ENCODE peak calls at places on chromosomes 11 and 22, in four cellular contexts. One of them, this sample, is unnamed.

GRCh38 chr22:35043251-35043931 is 22.6 kb upstream of the ISX start:
- DNase-seq in CD8-positive, alpha-beta T cell: no peak
- DNase-seq in lower leg skin: no peak
- DNase-seq in mucosa of descending colon: peak
- DNase-seq in this sample: peak

GRCh38 chr11:94731921-94732601 is 36.1 kb upstream of the AMOTL1 start:
- DNase-seq in CD8-positive, alpha-beta T cell: no peak
- DNase-seq in lower leg skin: no peak
- DNase-seq in mucosa of descending colon: no peak
- DNase-seq in this sample: no peak

GRCh38 chr11:27427183-27427980 is 45.2 kb downstream of the LGR4 start:
- DNase-seq in CD8-positive, alpha-beta T cell: no peak
- DNase-seq in lower leg skin: no peak
- DNase-seq in mucosa of descending colon: no peak
- DNase-seq in this sample: no peak

GRCh38 chr11:848380-848931 is 5.8 kb downstream of the TSPAN4 start:
- DNase-seq in CD8-positive, alpha-beta T cell: peak
- DNase-seq in lower leg skin: no peak
- DNase-seq in mucosa of descending colon: peak
- DNase-seq in this sample: peak

GRCh38 chr11:1486054-1486825 is at the start of gene MOB2:
- DNase-seq in CD8-positive, alpha-beta T cell: no peak
- DNase-seq in lower leg skin: no peak
- DNase-seq in mucosa of descending colon: peak
- DNase-seq in this sample: peak

GRCh38 chr11:134853972-134854371 is 441.9 kb upstream of the B3GAT1 start:
- DNase-seq in CD8-positive, alpha-beta T cell: no peak
- DNase-seq in lower leg skin: no peak
- DNase-seq in mucosa of descending colon: no peak
- DNase-seq in this sample: no peak

GRCh38 chr11:44787981-44788380 is 61.2 kb downstream of the TSPAN18 start:
- DNase-seq in CD8-positive, alpha-beta T cell: no peak
- DNase-seq in lower leg skin: no peak
- DNase-seq in mucosa of descending colon: no peak
- DNase-seq in this sample: no peak

GRCh38 chr11:117005758-117006157 is 92.5 kb downstream of the SIK3 start:
- DNase-seq in CD8-positive, alpha-beta T cell: no peak
- DNase-seq in lower leg skin: no peak
- DNase-seq in mucosa of descending colon: no peak
- DNase-seq in this sample: no peak

GRCh38 chr11:68987211-68987610 is 6.4 kb upstream of the MRGPRD start:
- DNase-seq in CD8-positive, alpha-beta T cell: no peak
- DNase-seq in lower leg skin: no peak
- DNase-seq in mucosa of descending colon: no peak
- DNase-seq in this sample: no peak

GRCh38 chr11:47271961-47272661 is 2.2 kb downstream of the MADD start:
- DNase-seq in CD8-positive, alpha-beta T cell: no peak
- DNase-seq in lower leg skin: no peak
- DNase-seq in mucosa of descending colon: peak
- DNase-seq in this sample: peak

GRCh38 chr11:78653294-78653909 is 78.7 kb upstream of the NARS2 start:
- DNase-seq in CD8-positive, alpha-beta T cell: no peak
- DNase-seq in lower leg skin: no peak
- DNase-seq in mucosa of descending colon: no peak
- DNase-seq in this sample: no peak

GRCh38 chr11:31655483-31655882 is 145.9 kb downstream of the ELP4 start:
- DNase-seq in CD8-positive, alpha-beta T cell: no peak
- DNase-seq in lower leg skin: no peak
- DNase-seq in mucosa of descending colon: no peak
- DNase-seq in this sample: no peak

GRCh38 chr11:64485077-64485476 is 105.9 kb upstream of the SLC22A12 start:
- DNase-seq in CD8-positive, alpha-beta T cell: no peak
- DNase-seq in lower leg skin: no peak
- DNase-seq in mucosa of descending colon: no peak
- DNase-seq in this sample: no peak

GRCh38 chr11:36037031-36037430 is 93.2 kb downstream of the LDLRAD3 start:
- DNase-seq in CD8-positive, alpha-beta T cell: no peak
- DNase-seq in lower leg skin: no peak
- DNase-seq in mucosa of descending colon: no peak
- DNase-seq in this sample: no peak

GRCh38 chr11:7893792-7894191 is 37.3 kb downstream of the OR10A6 start:
- DNase-seq in CD8-positive, alpha-beta T cell: no peak
- DNase-seq in lower leg skin: no peak
- DNase-seq in mucosa of descending colon: peak
- DNase-seq in this sample: no peak

GRCh38 chr11:36228689-36229088 is 60.5 kb downstream of the COMMD9 start:
- DNase-seq in CD8-positive, alpha-beta T cell: no peak
- DNase-seq in lower leg skin: no peak
- DNase-seq in mucosa of descending colon: no peak
- DNase-seq in this sample: no peak

GRCh38 chr11:203056-203944 is 3.9 kb downstream of the BET1L start:
- DNase-seq in CD8-positive, alpha-beta T cell: no peak
- DNase-seq in lower leg skin: peak
- DNase-seq in mucosa of descending colon: no peak
- DNase-seq in this sample: no peak

GRCh38 chr11:43944761-43945311 is 2.4 kb downstream of the C11orf96 start:
- DNase-seq in CD8-positive, alpha-beta T cell: peak
- DNase-seq in lower leg skin: no peak
- DNase-seq in mucosa of descending colon: peak
- DNase-seq in this sample: peak

GRCh38 chr11:123144707-123145106 is 50.3 kb downstream of the CLMP start:
- DNase-seq in CD8-positive, alpha-beta T cell: no peak
- DNase-seq in lower leg skin: no peak
- DNase-seq in mucosa of descending colon: no peak
- DNase-seq in this sample: no peak

GRCh38 chr11:47589504-47590025 is 3.1 kb downstream of the FAM180B start:
- DNase-seq in CD8-positive, alpha-beta T cell: no peak
- DNase-seq in lower leg skin: no peak
- DNase-seq in mucosa of descending colon: peak
- DNase-seq in this sample: no peak

GRCh38 chr11:124602193-124602592 is 9.0 kb upstream of the PANX3 start:
- DNase-seq in CD8-positive, alpha-beta T cell: no peak
- DNase-seq in lower leg skin: no peak
- DNase-seq in mucosa of descending colon: no peak
- DNase-seq in this sample: no peak

GRCh38 chr11:75598900-75599299 is 36.8 kb downstream of the SERPINH1 start:
- DNase-seq in CD8-positive, alpha-beta T cell: no peak
- DNase-seq in lower leg skin: no peak
- DNase-seq in mucosa of descending colon: no peak
- DNase-seq in this sample: no peak

GRCh38 chr11:57936050-57936418 is 87.6 kb upstream of the OR9Q1 start:
- DNase-seq in CD8-positive, alpha-beta T cell: no peak
- DNase-seq in lower leg skin: no peak
- DNase-seq in mucosa of descending colon: no peak
- DNase-seq in this sample: no peak

GRCh38 chr22:49996192-49996531 is 16.4 kb downstream of the IL17REL start:
- DNase-seq in CD8-positive, alpha-beta T cell: no peak
- DNase-seq in lower leg skin: no peak
- DNase-seq in mucosa of descending colon: peak
- DNase-seq in this sample: no peak

GRCh38 chr11:100686476-100686875 is 612 bp upstream of the ARHGAP42 start:
- DNase-seq in CD8-positive, alpha-beta T cell: no peak
- DNase-seq in lower leg skin: no peak
- DNase-seq in mucosa of descending colon: no peak
- DNase-seq in this sample: no peak

DNA sequence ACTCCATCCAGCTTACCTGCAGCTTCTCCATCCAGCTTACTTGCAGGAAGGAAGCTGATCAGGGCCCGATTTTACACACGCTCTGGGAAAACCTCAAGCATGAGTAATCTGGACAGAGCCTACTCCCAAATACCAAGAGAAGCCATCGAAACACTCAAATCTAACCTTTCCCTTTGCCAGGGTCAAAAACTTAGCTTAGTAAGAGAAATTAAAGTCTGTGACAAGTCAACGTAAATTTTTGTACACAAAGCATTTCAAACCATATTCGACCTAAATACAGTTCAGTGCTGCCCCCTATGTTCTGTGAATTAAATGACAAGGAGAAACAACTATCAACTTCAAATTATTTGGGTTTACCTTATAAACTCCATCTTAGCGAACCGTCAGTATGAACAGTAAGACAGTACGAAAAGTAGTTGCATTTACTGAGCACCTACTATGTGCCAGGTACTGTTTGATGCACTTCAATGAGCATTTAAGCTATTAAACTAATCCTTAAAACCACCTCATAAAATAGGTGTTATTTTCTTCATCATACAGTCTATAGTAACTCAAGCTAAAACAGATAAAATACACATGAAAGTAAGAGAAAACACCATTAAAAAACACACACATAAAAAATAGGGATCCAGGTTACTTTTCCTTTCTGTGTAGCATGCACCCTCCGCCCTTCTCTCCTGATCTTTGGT is 36.9 kb downstream of the ARFGAP3 start:
- DNase-seq in CD8-positive, alpha-beta T cell: no peak
- DNase-seq in lower leg skin: no peak
- DNase-seq in mucosa of descending colon: no peak
- DNase-seq in this sample: no peak
- TF ChIP-seq CTCF in CD8-positive, alpha-beta T cell: no peak
- TF ChIP-seq CTCF in lower leg skin: no peak
- TF ChIP-seq CTCF in mucosa of descending colon: no peak
- TF ChIP-seq CTCF in this sample: no peak

GRCh38 chr22:25564979-25565677 is 653 bp downstream of the GRK3 start:
- DNase-seq in CD8-positive, alpha-beta T cell: no peak
- DNase-seq in lower leg skin: peak
- DNase-seq in mucosa of descending colon: peak
- DNase-seq in this sample: no peak

GRCh38 chr22:25566812-25567211 is 2.3 kb downstream of the GRK3 start:
- DNase-seq in CD8-positive, alpha-beta T cell: no peak
- DNase-seq in lower leg skin: no peak
- DNase-seq in mucosa of descending colon: no peak
- DNase-seq in this sample: no peak

GRCh38 chr22:25564320-25564978 is at the start of gene GRK3:
- DNase-seq in CD8-positive, alpha-beta T cell: peak
- DNase-seq in lower leg skin: peak
- DNase-seq in mucosa of descending colon: peak
- DNase-seq in this sample: peak

GRCh38 chr22:25569983-25570382 is 5.5 kb downstream of the GRK3 start:
- DNase-seq in CD8-positive, alpha-beta T cell: no peak
- DNase-seq in lower leg skin: no peak
- DNase-seq in mucosa of descending colon: no peak
- DNase-seq in this sample: no peak

DNA sequence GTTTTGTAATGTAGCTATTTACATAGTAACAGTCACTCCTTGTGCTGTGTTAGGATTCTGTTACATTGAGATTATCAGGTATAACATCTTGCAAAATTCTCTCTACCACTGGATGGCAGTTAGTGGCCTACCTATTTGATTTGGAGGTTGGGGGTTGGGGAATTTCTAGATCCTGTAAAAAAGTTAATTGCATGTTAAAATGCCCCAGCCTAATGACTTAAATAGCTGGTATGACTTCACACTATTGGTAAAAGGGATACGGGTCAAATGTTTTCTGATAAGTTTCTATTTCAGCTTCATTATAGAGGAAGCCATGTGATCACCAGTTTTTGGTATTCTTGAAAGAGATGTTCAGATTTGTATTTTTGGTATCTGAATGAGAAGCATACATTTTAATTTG is 2.8 kb downstream of the GRK3 start:
- DNase-seq in CD8-positive, alpha-beta T cell: no peak
- DNase-seq in lower leg skin: no peak
- DNase-seq in mucosa of descending colon: no peak
- DNase-seq in this sample: no peak
- TF ChIP-seq CTCF in CD8-positive, alpha-beta T cell: no peak
- TF ChIP-seq CTCF in lower leg skin: no peak
- TF ChIP-seq CTCF in mucosa of descending colon: no peak
- TF ChIP-seq CTCF in this sample: no peak

GRCh38 chr11:13963949-13964770 is 1.6 kb downstream of the SPON1 start:
- DNase-seq in CD8-positive, alpha-beta T cell: no peak
- DNase-seq in lower leg skin: no peak
- DNase-seq in mucosa of descending colon: peak
- DNase-seq in this sample: peak

GRCh38 chr11:13962562-13963168 is at the start of gene SPON1:
- DNase-seq in CD8-positive, alpha-beta T cell: peak
- DNase-seq in lower leg skin: no peak
- DNase-seq in mucosa of descending colon: peak
- DNase-seq in this sample: peak

GRCh38 chr11:13964771-13965074 is 2.2 kb downstream of the SPON1 start:
- DNase-seq in CD8-positive, alpha-beta T cell: no peak
- DNase-seq in lower leg skin: no peak
- DNase-seq in mucosa of descending colon: no peak
- DNase-seq in this sample: no peak

GRCh38 chr11:13962198-13962561 is 343 bp upstream of the SPON1 start:
- DNase-seq in CD8-positive, alpha-beta T cell: no peak
- DNase-seq in lower leg skin: no peak
- DNase-seq in mucosa of descending colon: no peak
- DNase-seq in this sample: no peak

GRCh38 chr11:13963169-13963948 is 836 bp downstream of the SPON1 start:
- DNase-seq in CD8-positive, alpha-beta T cell: peak
- DNase-seq in lower leg skin: no peak
- DNase-seq in mucosa of descending colon: peak
- DNase-seq in this sample: peak
- TF ChIP-seq CTCF in CD8-positive, alpha-beta T cell: no peak
- TF ChIP-seq CTCF in lower leg skin: no peak
- TF ChIP-seq CTCF in mucosa of descending colon: no peak
- TF ChIP-seq CTCF in this sample: no peak

GRCh38 chr11:12542186-12542935 is 131.9 kb upstream of the TEAD1 start:
- DNase-seq in CD8-positive, alpha-beta T cell: no peak
- DNase-seq in lower leg skin: no peak
- DNase-seq in mucosa of descending colon: no peak
- DNase-seq in this sample: no peak

GRCh38 chr11:12539570-12539969 is 134.7 kb upstream of the TEAD1 start:
- DNase-seq in CD8-positive, alpha-beta T cell: no peak
- DNase-seq in lower leg skin: no peak
- DNase-seq in mucosa of descending colon: no peak
- DNase-seq in this sample: no peak

GRCh38 chr11:12540075-12540685 is 134.0 kb upstream of the TEAD1 start:
- DNase-seq in CD8-positive, alpha-beta T cell: no peak
- DNase-seq in lower leg skin: no peak
- DNase-seq in mucosa of descending colon: no peak
- DNase-seq in this sample: no peak

GRCh38 chr11:12541588-12542151 is 132.6 kb upstream of the TEAD1 start:
- DNase-seq in CD8-positive, alpha-beta T cell: no peak
- DNase-seq in lower leg skin: no peak
- DNase-seq in mucosa of descending colon: no peak
- DNase-seq in this sample: no peak

DNA sequence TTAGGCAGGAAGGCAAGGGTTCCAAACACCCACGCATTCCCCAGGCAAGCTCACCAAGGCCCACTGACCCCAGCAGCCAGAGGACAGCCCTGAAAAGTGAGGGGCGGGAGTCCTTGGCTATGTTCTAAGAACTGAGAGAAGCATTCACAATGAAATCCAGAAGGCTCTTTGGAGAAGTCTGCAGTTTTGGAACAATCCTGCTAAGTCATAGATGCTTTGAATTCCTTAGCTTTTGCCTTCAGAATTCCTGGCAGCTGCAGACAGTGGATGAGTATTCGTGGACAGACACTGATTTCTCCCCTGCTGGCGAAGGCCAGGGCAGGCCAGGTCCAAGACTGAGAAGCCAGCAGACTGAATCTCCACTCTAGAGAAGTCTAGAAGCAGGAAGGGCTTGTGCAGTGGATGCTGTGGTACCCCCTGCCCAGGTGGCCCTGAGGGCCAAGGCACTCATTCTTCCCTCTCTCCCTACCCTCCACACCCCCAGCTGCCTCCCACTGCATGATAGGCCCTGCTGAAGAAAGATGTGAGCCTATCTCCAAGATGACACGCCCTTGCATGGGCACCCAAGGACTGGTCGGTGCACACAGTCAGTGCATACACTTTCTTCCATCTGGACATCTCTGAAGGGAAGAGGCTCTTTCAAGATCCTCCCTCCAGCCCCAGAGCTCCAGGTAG is 133.2 kb upstream of the TEAD1 start:
- DNase-seq in CD8-positive, alpha-beta T cell: no peak
- DNase-seq in lower leg skin: no peak
- DNase-seq in mucosa of descending colon: no peak
- DNase-seq in this sample: no peak
- TF ChIP-seq CTCF in CD8-positive, alpha-beta T cell: no peak
- TF ChIP-seq CTCF in lower leg skin: no peak
- TF ChIP-seq CTCF in mucosa of descending colon: no peak
- TF ChIP-seq CTCF in this sample: no peak